ENCODE peak calls at places on chromosome 13, in five cellular contexts. P is activated B cell treated with CpG ODN at 0.5 μM for 24 hours, B is kidney epithelial cell, J is stomach, A is transverse colon. Y is an unnamed sample.

GRCh38 chr13:84528408-84529055 is 646.3 kb upstream of the SLITRK1 start:
- DNase-seq in P (no peak), B (no peak), J (no peak), A (no peak), Y (no peak)

GRCh38 chr13:88153353-88153752 is 482.2 kb downstream of the SLITRK5 start:
- DNase-seq in P (no peak), B (no peak), J (no peak), A (no peak), Y (no peak)

GRCh38 chr13:98451676-98452105 is 125.2 kb downstream of the STK24 start:
- DNase-seq in P (no peak), B (no peak), J (no peak), A (no peak), Y (no peak)

GRCh38 chr13:85724554-85725432 is 74.4 kb downstream of the SLITRK6 start:
- DNase-seq in P (no peak), B (no peak), J (no peak), A (no peak), Y (no peak)

GRCh38 chr13:21615427-21615826 is 11.5 kb upstream of the MICU2 start:
- DNase-seq in P (no peak), B (no peak), J (no peak), A (no peak), Y (no peak)

GRCh38 chr13:61734683-61735082 is 319.0 kb upstream of the PCDH20 start:
- DNase-seq in P (no peak), B (no peak), J (no peak), A (no peak), Y (no peak)

GRCh38 chr13:47044842-47045241 is 148.0 kb upstream of the HTR2A start:
- DNase-seq in P (no peak), B (no peak), J (no peak), A (no peak), Y (no peak)

GRCh38 chr13:21402586-21403307 is 56.4 kb downstream of the ZDHHC20 start:
- DNase-seq in P (no peak), B (peak), J (no peak), A (no peak), Y (no peak)

GRCh38 chr13:54241719-54242118 is 1213.1 kb downstream of the OLFM4 start:
- DNase-seq in P (no peak), B (no peak), J (no peak), A (no peak), Y (no peak)

GRCh38 chr13:43214124-43214523 is 190.7 kb downstream of the DNAJC15 start:
- DNase-seq in P (no peak), B (no peak), J (no peak), A (no peak), Y (no peak)

GRCh38 chr13:80341098-80341701 is at the start of gene SPRY2:
- DNase-seq in P (peak), B (peak), J (peak), A (peak), Y (no peak)
- TF ChIP-seq CTCF in P (no peak), B (no peak), J (peak), A (no peak), Y (no peak)

DNA sequence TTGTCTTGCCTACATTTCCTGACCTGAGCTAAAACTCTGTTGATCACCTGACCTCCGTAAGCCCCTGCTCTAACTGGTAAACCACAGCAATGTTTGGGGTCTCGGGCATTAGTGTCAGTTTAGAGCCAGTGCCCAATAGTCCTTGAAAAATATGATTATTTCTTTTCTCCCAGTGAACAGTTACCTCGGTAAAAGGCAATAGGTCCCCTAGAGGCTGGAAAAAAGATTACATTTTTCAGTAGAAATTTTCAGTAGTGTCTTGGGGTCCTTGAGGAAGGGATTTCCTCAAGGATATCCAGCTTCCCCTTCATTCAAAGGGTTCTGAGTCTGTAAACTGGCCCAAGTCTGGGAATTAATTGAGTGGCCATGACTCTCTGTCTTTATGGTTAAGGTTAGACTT is 177.5 kb downstream of the SLC7A1 start:
- DNase-seq in P (no peak), B (no peak), J (no peak), A (no peak), Y (no peak)
- TF ChIP-seq CTCF in P (no peak), B (no peak), J (no peak), A (no peak), Y (no peak)

DNA sequence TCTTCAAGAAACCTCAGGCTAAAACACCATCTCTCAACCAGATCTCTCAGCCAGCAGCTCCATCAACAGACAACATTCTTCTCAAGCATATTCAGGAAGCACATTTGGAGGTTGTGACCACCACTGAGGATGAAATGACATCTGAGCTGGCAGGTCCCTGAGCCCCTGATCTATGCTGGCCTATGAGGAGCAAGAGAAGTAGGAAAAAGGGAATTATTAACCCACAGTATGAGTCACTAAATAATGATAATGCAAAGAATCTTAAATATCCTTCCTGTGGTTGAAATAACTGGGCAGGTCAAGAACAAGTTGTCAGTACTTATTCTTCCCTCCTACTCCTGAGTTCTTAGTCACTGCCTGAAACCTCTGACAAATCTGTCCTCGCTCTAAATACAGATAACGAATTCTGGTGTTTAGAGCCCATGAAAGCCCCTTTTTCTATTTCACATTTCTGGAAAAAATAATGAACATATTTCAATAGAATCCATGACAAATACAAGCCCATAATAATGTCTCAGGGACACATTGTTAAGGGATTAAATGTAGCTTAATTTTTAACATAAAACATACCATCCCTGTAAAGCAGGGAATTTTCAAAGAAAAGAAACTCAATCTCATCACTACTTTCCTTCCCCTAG is 225.8 kb upstream of the IRS2 start:
- DNase-seq in P (no peak), B (peak), J (no peak), A (no peak), Y (no peak)
- TF ChIP-seq CTCF in P (no peak), B (no peak), J (no peak), A (no peak), Y (no peak)

GRCh38 chr13:107753748-107754147 is 461.6 kb downstream of the LIG4 start:
- DNase-seq in P (no peak), B (no peak), J (no peak), A (no peak), Y (no peak)

DNA sequence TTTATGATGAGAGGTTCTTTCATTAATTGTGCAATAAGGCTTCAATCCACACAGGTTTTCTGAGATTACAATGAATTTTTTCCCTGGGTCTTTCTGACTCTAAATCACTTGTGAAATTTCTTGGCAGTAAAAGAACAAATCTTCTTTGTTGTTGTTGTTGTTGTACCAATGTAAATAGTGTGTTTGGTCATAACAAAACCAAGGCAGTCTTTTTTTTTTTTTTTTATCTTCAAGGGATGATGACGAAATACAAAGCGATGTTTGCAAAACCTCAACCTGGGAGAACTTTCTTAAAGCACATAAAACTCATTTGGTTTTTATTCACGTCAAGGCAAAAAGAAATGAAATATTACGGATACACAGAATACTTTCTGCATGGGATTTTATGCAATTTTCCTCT is 462.1 kb downstream of the LIG4 start:
- DNase-seq in P (no peak), B (no peak), J (no peak), A (no peak), Y (no peak)
- TF ChIP-seq CTCF in P (no peak), B (no peak), J (no peak), A (no peak), Y (no peak)

GRCh38 chr13:49635599-49636433 is 7.5 kb downstream of the ARL11 start:
- DNase-seq in P (no peak), B (no peak), J (peak), A (no peak), Y (peak)
- TF ChIP-seq CTCF in P (no peak), B (no peak), J (no peak), A (no peak), Y (no peak)